ENCODE peak calls at places on chromosomes 12 and 14, in seven cellular contexts. One of them, this sample, is unnamed.
A peak's percentile ranks its signal among the peaks of the same experiment; 100 is the strongest.

GRCh38 chr12:93146278-93146939 is 217.3 kb upstream of the EEA1 start:
- DNase-seq in HepG2: no peak
- DNase-seq in HCT116: no peak
- DNase-seq in H1: no peak
- DNase-seq in K562: no peak
- DNase-seq in GM12878: no peak
- DNase-seq in SK-N-SH: no peak
- DNase-seq in this sample: no peak

GRCh38 chr12:77940566-77940965 is 109.9 kb downstream of the NAV3 start:
- DNase-seq in HCT116: no peak
- DNase-seq in K562: no peak
- DNase-seq in GM12878: no peak
- DNase-seq in H1: no peak
- DNase-seq in SK-N-SH: no peak
- DNase-seq in HepG2: no peak
- DNase-seq in this sample: no peak

GRCh38 chr14:105507247-105507646 is 16.2 kb downstream of the TEDC1 start:
- DNase-seq in K562: no peak
- DNase-seq in HCT116: no peak
- DNase-seq in GM12878: no peak
- DNase-seq in H1: no peak
- DNase-seq in HepG2: no peak
- DNase-seq in SK-N-SH: no peak
- DNase-seq in this sample: no peak

GRCh38 chr14:65100905-65101541 is 1.3 kb downstream of the MAX start:
- DNase-seq in K562: no peak
- DNase-seq in SK-N-SH: no peak
- DNase-seq in GM12878: no peak
- DNase-seq in HepG2: no peak
- DNase-seq in H1: no peak
- DNase-seq in HCT116: no peak
- DNase-seq in this sample: no peak

GRCh38 chr12:20364501-20364900 is 3.8 kb upstream of the PDE3A start:
- DNase-seq in SK-N-SH: no peak
- DNase-seq in HCT116: no peak
- DNase-seq in H1: no peak
- DNase-seq in GM12878: no peak
- DNase-seq in HepG2: no peak
- DNase-seq in K562: no peak
- DNase-seq in this sample: no peak

GRCh38 chr12:51369581-51369980 is 21.6 kb downstream of the GALNT6 start:
- DNase-seq in K562: no peak
- DNase-seq in H1: no peak
- DNase-seq in SK-N-SH: no peak
- DNase-seq in GM12878: no peak
- DNase-seq in HCT116: no peak
- DNase-seq in HepG2: no peak
- DNase-seq in this sample: no peak

GRCh38 chr12:74598819-74599218 is 61.2 kb downstream of the ATXN7L3B start:
- DNase-seq in GM12878: no peak
- DNase-seq in SK-N-SH: no peak
- DNase-seq in HepG2: no peak
- DNase-seq in K562: no peak
- DNase-seq in HCT116: no peak
- DNase-seq in H1: no peak
- DNase-seq in this sample: no peak

GRCh38 chr14:55802986-55803431 is 223.0 kb downstream of the KTN1 start:
- DNase-seq in H1: no peak
- DNase-seq in HepG2: peak; percentile 69
- DNase-seq in SK-N-SH: no peak
- DNase-seq in GM12878: no peak
- DNase-seq in HCT116: peak; percentile 91
- DNase-seq in K562: peak; percentile 6
- DNase-seq in this sample: no peak

GRCh38 chr12:69644516-69644915 is 33.8 kb upstream of the LRRC10 start:
- DNase-seq in H1: no peak
- DNase-seq in GM12878: no peak
- DNase-seq in HepG2: no peak
- DNase-seq in SK-N-SH: no peak
- DNase-seq in HCT116: no peak
- DNase-seq in K562: no peak
- DNase-seq in this sample: no peak

GRCh38 chr14:61478971-61479473 is 157.6 kb downstream of the PRKCH start:
- DNase-seq in K562: no peak
- DNase-seq in HCT116: no peak
- DNase-seq in HepG2: no peak
- DNase-seq in H1: no peak
- DNase-seq in GM12878: no peak
- DNase-seq in SK-N-SH: no peak
- DNase-seq in this sample: no peak

GRCh38 chr12:49093746-49094103 is 876 bp downstream of the DHH start:
- DNase-seq in GM12878: no peak
- DNase-seq in K562: peak; percentile 32
- DNase-seq in HepG2: no peak
- DNase-seq in SK-N-SH: peak; percentile 58
- DNase-seq in H1: no peak
- DNase-seq in HCT116: no peak
- DNase-seq in this sample: no peak

GRCh38 chr14:76901171-76902055 is 75.2 kb downstream of the LRRC74A start:
- DNase-seq in H1: no peak
- DNase-seq in HCT116: no peak
- DNase-seq in GM12878: no peak
- DNase-seq in K562: no peak
- DNase-seq in HepG2: no peak
- DNase-seq in SK-N-SH: no peak
- DNase-seq in this sample: peak; percentile 43

GRCh38 chr12:120892265-120892664 is 11.9 kb downstream of the SPPL3 start:
- DNase-seq in HepG2: no peak
- DNase-seq in SK-N-SH: no peak
- DNase-seq in HCT116: no peak
- DNase-seq in K562: peak; percentile 58
- DNase-seq in H1: no peak
- DNase-seq in GM12878: no peak
- DNase-seq in this sample: no peak

GRCh38 chr14:68088463-68088862 is 268.9 kb downstream of the RAD51B start:
- DNase-seq in GM12878: no peak
- DNase-seq in SK-N-SH: no peak
- DNase-seq in H1: no peak
- DNase-seq in K562: no peak
- DNase-seq in HepG2: no peak
- DNase-seq in HCT116: peak; percentile 31
- DNase-seq in this sample: no peak

GRCh38 chr14:21095430-21096205 is 2.8 kb downstream of the ZNF219 start:
- DNase-seq in HepG2: no peak
- DNase-seq in GM12878: no peak
- DNase-seq in K562: no peak
- DNase-seq in H1: no peak
- DNase-seq in HCT116: no peak
- DNase-seq in SK-N-SH: peak; percentile 19
- DNase-seq in this sample: no peak

GRCh38 chr12:107288414-107289125 is 195.2 kb upstream of the CRY1 start:
- DNase-seq in HepG2: no peak
- DNase-seq in H1: no peak
- DNase-seq in HCT116: no peak
- DNase-seq in K562: no peak
- DNase-seq in SK-N-SH: no peak
- DNase-seq in GM12878: no peak
- DNase-seq in this sample: no peak

GRCh38 chr12:89433634-89434033 is 81.3 kb upstream of the DUSP6 start:
- DNase-seq in HCT116: no peak
- DNase-seq in K562: no peak
- DNase-seq in SK-N-SH: no peak
- DNase-seq in GM12878: no peak
- DNase-seq in H1: no peak
- DNase-seq in HepG2: no peak
- DNase-seq in this sample: no peak

GRCh38 chr12:20863056-20863455 is 52.6 kb downstream of the SLCO1B3 start:
- DNase-seq in H1: no peak
- DNase-seq in HepG2: no peak
- DNase-seq in HCT116: no peak
- DNase-seq in K562: no peak
- DNase-seq in GM12878: no peak
- DNase-seq in SK-N-SH: no peak
- DNase-seq in this sample: no peak

GRCh38 chr12:123958462-123958861 is 14.2 kb downstream of the CCDC92 start:
- DNase-seq in HCT116: no peak
- DNase-seq in GM12878: no peak
- DNase-seq in SK-N-SH: no peak
- DNase-seq in H1: no peak
- DNase-seq in HepG2: no peak
- DNase-seq in K562: no peak
- DNase-seq in this sample: no peak

GRCh38 chr14:100696590-100696989 is 30.1 kb upstream of the DLK1 start:
- DNase-seq in H1: no peak
- DNase-seq in GM12878: no peak
- DNase-seq in K562: peak; percentile 48
- DNase-seq in SK-N-SH: peak; percentile 84
- DNase-seq in HepG2: no peak
- DNase-seq in HCT116: no peak
- DNase-seq in this sample: no peak

GRCh38 chr12:81683881-81684280 is 75.3 kb downstream of the PPFIA2 start:
- DNase-seq in HepG2: no peak
- DNase-seq in GM12878: no peak
- DNase-seq in H1: no peak
- DNase-seq in SK-N-SH: no peak
- DNase-seq in HCT116: no peak
- DNase-seq in K562: no peak
- DNase-seq in this sample: no peak
- TF ChIP-seq JUND in HepG2: no peak
- TF ChIP-seq JUND in GM12878: no peak
- TF ChIP-seq JUND in H1: no peak
- TF ChIP-seq JUND in SK-N-SH: no peak
- TF ChIP-seq JUND in HCT116: no peak
- TF ChIP-seq JUND in K562: no peak
- TF ChIP-seq JUND in this sample: no peak

GRCh38 chr14:63045234-63045611 is at the start of gene KCNH5:
- DNase-seq in HepG2: no peak
- DNase-seq in H1: peak; percentile 31
- DNase-seq in SK-N-SH: peak; percentile 90
- DNase-seq in K562: peak; percentile 7
- DNase-seq in HCT116: no peak
- DNase-seq in GM12878: no peak
- DNase-seq in this sample: no peak
- TF ChIP-seq JUND in HepG2: no peak
- TF ChIP-seq JUND in H1: no peak
- TF ChIP-seq JUND in SK-N-SH: no peak
- TF ChIP-seq JUND in K562: no peak
- TF ChIP-seq JUND in HCT116: no peak
- TF ChIP-seq JUND in GM12878: no peak
- TF ChIP-seq JUND in this sample: no peak

DNA sequence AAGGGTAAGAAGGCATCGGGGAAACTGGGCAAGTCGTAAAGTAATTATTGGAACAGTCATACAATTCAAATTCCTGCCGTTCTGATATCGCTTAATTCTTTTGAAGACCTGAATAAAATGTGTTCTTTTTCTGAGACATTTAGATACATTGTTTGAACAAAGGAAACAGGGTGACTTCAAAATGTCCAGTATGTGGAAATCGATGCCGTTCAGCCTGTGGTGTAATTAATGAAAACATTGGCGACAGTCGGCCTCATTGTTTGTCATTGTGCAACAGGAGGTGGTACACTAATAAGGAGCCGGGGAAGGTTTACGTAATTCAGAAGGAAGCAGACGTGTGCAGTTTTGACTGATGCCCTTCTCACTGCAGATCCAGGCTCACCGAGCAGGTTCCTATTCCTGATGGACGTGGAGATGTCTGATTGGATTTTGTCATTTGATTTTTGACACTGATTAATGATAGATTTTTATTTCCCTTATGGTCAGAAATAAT is 92.7 kb downstream of the BORCS5 start:
- DNase-seq in SK-N-SH: no peak
- DNase-seq in HCT116: no peak
- DNase-seq in K562: no peak
- DNase-seq in HepG2: peak; percentile 98
- DNase-seq in H1: no peak
- DNase-seq in GM12878: no peak
- DNase-seq in this sample: peak; percentile 46
- TF ChIP-seq JUND in SK-N-SH: no peak
- TF ChIP-seq JUND in HCT116: no peak
- TF ChIP-seq JUND in K562: no peak
- TF ChIP-seq JUND in HepG2: peak; percentile 79
- TF ChIP-seq JUND in H1: no peak
- TF ChIP-seq JUND in GM12878: no peak
- TF ChIP-seq JUND in this sample: no peak

DNA sequence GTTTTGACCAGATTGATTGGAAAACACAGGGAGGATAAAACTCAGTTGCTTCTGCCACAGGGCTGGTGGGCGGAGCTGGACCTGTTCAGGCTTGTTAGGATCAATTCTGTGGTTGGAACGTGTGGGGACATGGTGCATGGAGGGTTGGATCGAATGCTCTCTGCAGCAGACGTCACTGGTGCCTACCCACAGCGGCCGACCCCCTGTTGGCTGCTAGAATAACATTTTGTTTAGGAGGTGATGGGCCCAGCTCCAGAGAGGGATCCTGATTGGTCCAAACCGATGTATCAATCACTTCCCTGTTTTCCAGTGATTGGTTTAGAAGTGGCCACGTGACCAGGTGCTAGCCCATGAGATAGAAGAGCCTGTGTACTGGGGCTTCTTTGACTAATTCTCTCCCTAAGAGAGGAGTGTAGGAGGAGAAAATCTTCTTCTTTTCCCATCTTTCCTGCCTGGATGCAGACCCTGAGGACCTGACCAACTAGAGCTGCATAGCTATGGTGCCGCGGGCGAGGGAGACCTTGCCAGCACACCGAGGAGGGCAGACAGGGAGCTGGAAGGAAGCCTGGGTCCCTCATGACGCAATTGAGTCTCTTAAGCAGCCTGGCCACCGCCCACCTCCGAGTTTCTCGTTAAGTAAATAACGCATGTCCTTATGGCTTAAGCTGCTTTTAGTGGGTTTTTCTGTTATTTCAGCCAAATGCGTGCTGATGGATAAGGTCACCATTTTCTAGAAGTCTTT is 163.5 kb downstream of the AACS start:
- DNase-seq in SK-N-SH: no peak
- DNase-seq in HepG2: no peak
- DNase-seq in GM12878: no peak
- DNase-seq in K562: peak; percentile 59
- DNase-seq in H1: no peak
- DNase-seq in HCT116: no peak
- DNase-seq in this sample: peak; percentile 37
- TF ChIP-seq JUND in SK-N-SH: no peak
- TF ChIP-seq JUND in HepG2: no peak
- TF ChIP-seq JUND in GM12878: no peak
- TF ChIP-seq JUND in K562: no peak
- TF ChIP-seq JUND in H1: no peak
- TF ChIP-seq JUND in HCT116: no peak
- TF ChIP-seq JUND in this sample: no peak